ENCODE peak calls at places on chromosomes 2 and 18, in five cellular contexts. One of them, this sample, is unnamed.

GRCh38 chr2:240213476-240214391 is 73.3 kb upstream of the OTOS start:
- DNase-seq in hypothalamus: peak
- DNase-seq in tibial artery: peak
- DNase-seq in NCI-H526 treated with DMSO at 0.1 percent for 48 hours: no peak
- DNase-seq in epithelial cell of esophagus: no peak
- DNase-seq in this sample: no peak

GRCh38 chr2:127531133-127531709 is 4.3 kb upstream of the MYO7B start:
- DNase-seq in hypothalamus: no peak
- DNase-seq in tibial artery: no peak
- DNase-seq in NCI-H526 treated with DMSO at 0.1 percent for 48 hours: no peak
- DNase-seq in epithelial cell of esophagus: peak
- DNase-seq in this sample: no peak

GRCh38 chr18:11672198-11672597 is 16.9 kb upstream of the GNAL start:
- DNase-seq in hypothalamus: no peak
- DNase-seq in tibial artery: peak
- DNase-seq in NCI-H526 treated with DMSO at 0.1 percent for 48 hours: no peak
- DNase-seq in epithelial cell of esophagus: no peak
- DNase-seq in this sample: no peak

GRCh38 chr2:188937228-188938220 is 36.6 kb upstream of the COL3A1 start:
- DNase-seq in hypothalamus: no peak
- DNase-seq in tibial artery: no peak
- DNase-seq in NCI-H526 treated with DMSO at 0.1 percent for 48 hours: no peak
- DNase-seq in epithelial cell of esophagus: no peak
- DNase-seq in this sample: no peak

GRCh38 chr2:113734187-113734586 is 22.3 kb downstream of the SLC35F5 start:
- DNase-seq in hypothalamus: no peak
- DNase-seq in tibial artery: no peak
- DNase-seq in NCI-H526 treated with DMSO at 0.1 percent for 48 hours: no peak
- DNase-seq in epithelial cell of esophagus: no peak
- DNase-seq in this sample: no peak

GRCh38 chr18:24658302-24658701 is 197.9 kb downstream of the HRH4 start:
- DNase-seq in hypothalamus: no peak
- DNase-seq in tibial artery: no peak
- DNase-seq in NCI-H526 treated with DMSO at 0.1 percent for 48 hours: no peak
- DNase-seq in epithelial cell of esophagus: no peak
- DNase-seq in this sample: no peak

GRCh38 chr2:383888-384287 is 96.0 kb upstream of the ALKAL2 start:
- DNase-seq in hypothalamus: no peak
- DNase-seq in tibial artery: no peak
- DNase-seq in NCI-H526 treated with DMSO at 0.1 percent for 48 hours: no peak
- DNase-seq in epithelial cell of esophagus: peak
- DNase-seq in this sample: no peak

GRCh38 chr2:151120016-151120415 is 141.6 kb downstream of the RBM43 start:
- DNase-seq in hypothalamus: no peak
- DNase-seq in tibial artery: no peak
- DNase-seq in NCI-H526 treated with DMSO at 0.1 percent for 48 hours: no peak
- DNase-seq in epithelial cell of esophagus: no peak
- DNase-seq in this sample: no peak

GRCh38 chr18:32328379-32328778 is 138.5 kb downstream of the MEP1B start:
- DNase-seq in hypothalamus: no peak
- DNase-seq in tibial artery: no peak
- DNase-seq in NCI-H526 treated with DMSO at 0.1 percent for 48 hours: no peak
- DNase-seq in epithelial cell of esophagus: peak
- DNase-seq in this sample: no peak

GRCh38 chr2:69031466-69031865 is 18.5 kb downstream of the ANTXR1 start:
- DNase-seq in hypothalamus: no peak
- DNase-seq in tibial artery: no peak
- DNase-seq in NCI-H526 treated with DMSO at 0.1 percent for 48 hours: no peak
- DNase-seq in epithelial cell of esophagus: no peak
- DNase-seq in this sample: no peak

GRCh38 chr2:156396126-156396525 is 40.1 kb upstream of the GPD2 start:
- DNase-seq in hypothalamus: no peak
- DNase-seq in tibial artery: no peak
- DNase-seq in NCI-H526 treated with DMSO at 0.1 percent for 48 hours: no peak
- DNase-seq in epithelial cell of esophagus: peak
- DNase-seq in this sample: no peak

GRCh38 chr2:239200646-239201530 is 199.9 kb downstream of the HDAC4 start:
- DNase-seq in hypothalamus: no peak
- DNase-seq in tibial artery: peak
- DNase-seq in NCI-H526 treated with DMSO at 0.1 percent for 48 hours: no peak
- DNase-seq in epithelial cell of esophagus: no peak
- DNase-seq in this sample: no peak

GRCh38 chr2:203750669-203751068 is 44.2 kb downstream of the CD28 start:
- DNase-seq in hypothalamus: no peak
- DNase-seq in tibial artery: no peak
- DNase-seq in NCI-H526 treated with DMSO at 0.1 percent for 48 hours: no peak
- DNase-seq in epithelial cell of esophagus: no peak
- DNase-seq in this sample: no peak

GRCh38 chr18:79952996-79953559 is 1.6 kb upstream of the SLC66A2 start:
- DNase-seq in hypothalamus: no peak
- DNase-seq in tibial artery: peak
- DNase-seq in NCI-H526 treated with DMSO at 0.1 percent for 48 hours: no peak
- DNase-seq in epithelial cell of esophagus: no peak
- DNase-seq in this sample: no peak

GRCh38 chr2:44743473-44743872 is 198.0 kb upstream of the SIX3 start:
- DNase-seq in hypothalamus: no peak
- DNase-seq in tibial artery: no peak
- DNase-seq in NCI-H526 treated with DMSO at 0.1 percent for 48 hours: no peak
- DNase-seq in epithelial cell of esophagus: no peak
- DNase-seq in this sample: no peak

GRCh38 chr2:5473596-5473995 is 218.6 kb upstream of the SOX11 start:
- DNase-seq in hypothalamus: no peak
- DNase-seq in tibial artery: no peak
- DNase-seq in NCI-H526 treated with DMSO at 0.1 percent for 48 hours: no peak
- DNase-seq in epithelial cell of esophagus: no peak
- DNase-seq in this sample: no peak